ENCODE peak calls at places on chromosomes 1 and 21, in five cellular contexts. P is Daoy, V is keratinocyte, N is fibroblast of gingiva, O is foreskin fibroblast. U is an unnamed sample.

GRCh38 chr21:35520302-35520701 is 471.2 kb upstream of the RUNX1 start:
- DNase-seq in N (no peak), O (no peak), V (no peak), P (no peak), U (no peak)

GRCh38 chr1:170671629-170671963 is 7.7 kb downstream of the PRRX1 start:
- DNase-seq in P (no peak), N (no peak), O (no peak), V (no peak), U (no peak)

GRCh38 chr1:204417231-204417997 is 5.8 kb upstream of the PPP1R15B start:
- DNase-seq in N (peak), V (peak), P (peak), O (peak), U (no peak)

GRCh38 chr1:200075938-200076546 is 48.5 kb downstream of the NR5A2 start:
- DNase-seq in V (no peak), P (peak), N (peak), O (peak), U (no peak)

GRCh38 chr1:94909486-94909885 is 17.4 kb downstream of the CNN3 start:
- DNase-seq in P (no peak), V (no peak), N (no peak), O (no peak), U (no peak)

GRCh38 chr1:241440904-241441303 is 78.7 kb downstream of the FH start:
- DNase-seq in V (no peak), N (no peak), P (no peak), O (peak), U (no peak)

GRCh38 chr1:86541859-86542258 is 5.0 kb upstream of the CLCA4 start:
- DNase-seq in N (no peak), O (no peak), P (no peak), V (no peak), U (no peak)

GRCh38 chr1:246516126-246516525 is 9.0 kb upstream of the SMYD3 start:
- DNase-seq in O (no peak), P (no peak), V (no peak), N (no peak), U (no peak)

GRCh38 chr1:211639500-211640361 is 35.7 kb downstream of the NEK2 start:
- DNase-seq in P (peak), N (peak), V (no peak), O (peak), U (no peak)

GRCh38 chr1:75276385-75276784 is 142.2 kb downstream of the LHX8 start:
- DNase-seq in P (no peak), V (no peak), N (no peak), O (no peak), U (no peak)

GRCh38 chr1:1091344-1092148 is 17.4 kb upstream of the RNF223 start:
- DNase-seq in P (no peak), O (no peak), N (no peak), V (no peak), U (peak)